ENCODE peak calls at places on chromosomes 16 and 17, in four cellular contexts. A is stimulated activated CD4-positive, alpha-beta T cell treated with anti-CD3 and anti-CD28 coated beads, Interleukin-4, amount 100 ng/mL, for 1 hour; V is amniotic epithelial cell; R is GM18507. Y is an unnamed sample.

GRCh38 chr16:21950782-21951521 is 2.2 kb upstream of the UQCRC2 start:
- DNase-seq in A (no peak), V (no peak), R (no peak), Y (peak; percentile 56)

GRCh38 chr16:26791166-26791565 is 275.6 kb upstream of the C16orf82 start:
- DNase-seq in A (no peak), V (no peak), R (no peak), Y (no peak)

GRCh38 chr17:37089998-37090397 is 141.2 kb downstream of the AATF start:
- DNase-seq in A (no peak), V (no peak), R (peak; percentile 8), Y (peak; percentile 50)

GRCh38 chr16:88279998-88280397 is 102.8 kb upstream of the ZNF469 start:
- DNase-seq in A (no peak), V (no peak), R (no peak), Y (no peak)

GRCh38 chr16:82638095-82638798 is 11.5 kb downstream of the CDH13 start:
- DNase-seq in A (no peak), V (no peak), R (no peak), Y (peak; percentile 92)

GRCh38 chr16:25912321-25912720 is 220.6 kb downstream of the HS3ST4 start:
- DNase-seq in A (no peak), V (no peak), R (no peak), Y (no peak)

GRCh38 chr17:67578058-67578457 is 139.7 kb upstream of the NOL11 start:
- DNase-seq in A (no peak), V (no peak), R (no peak), Y (no peak)

GRCh38 chr16:85504242-85504641 is 108.9 kb upstream of the GSE1 start:
- DNase-seq in A (no peak), V (no peak), R (no peak), Y (no peak)

GRCh38 chr17:21297026-21297520 is 12.6 kb downstream of the MAP2K3 start:
- DNase-seq in A (no peak), V (no peak), R (no peak), Y (no peak)

GRCh38 chr17:75844530-75845057 is 390 bp upstream of the UNC13D start:
- DNase-seq in A (peak; percentile 28), V (peak; percentile 13), R (no peak), Y (no peak)

GRCh38 chr16:89564476-89565255 is 4.2 kb downstream of the RPL13 start:
- DNase-seq in A (peak; percentile 40), V (no peak), R (no peak), Y (no peak)

GRCh38 chr17:15418781-15419180 is 48.6 kb downstream of the CDRT4 start:
- DNase-seq in A (no peak), V (no peak), R (no peak), Y (no peak)

GRCh38 chr16:23941963-23942564 is 106.3 kb downstream of the PRKCB start:
- DNase-seq in A (no peak), V (no peak), R (no peak), Y (no peak)

GRCh38 chr16:27374794-27375499 is 27.0 kb upstream of the IL21R start:
- DNase-seq in A (peak; percentile 60), V (peak; percentile 90), R (no peak), Y (peak; percentile 91)

GRCh38 chr17:33072421-33073175 is 81.0 kb downstream of the SPACA3 start:
- DNase-seq in A (no peak), V (no peak), R (no peak), Y (peak; percentile 1)

GRCh38 chr16:19174478-19174877 is 6.4 kb downstream of the SYT17 start:
- DNase-seq in A (no peak), V (no peak), R (no peak), Y (no peak)

Y was measured in mesenchymal stem cell.